ENCODE peak calls at places on chromosomes 11 and 22, in four cellular contexts. One of them, this sample, is unnamed.

GRCh38 chr11:64823568-64824119 is 13.3 kb upstream of the MEN1 start:
- DNase-seq in fibroblast of lung: no peak
- DNase-seq in kidney: no peak
- DNase-seq in osteoblast: peak; percentile 50
- DNase-seq in this sample: no peak

GRCh38 chr11:31803813-31804438 is 7.2 kb downstream of the PAX6 start:
- DNase-seq in fibroblast of lung: peak; percentile 46
- DNase-seq in kidney: no peak
- DNase-seq in osteoblast: peak; percentile 89
- DNase-seq in this sample: no peak

GRCh38 chr22:41939981-41940852 is 6.7 kb downstream of the CENPM start:
- DNase-seq in fibroblast of lung: no peak
- DNase-seq in kidney: peak; percentile 86
- DNase-seq in osteoblast: no peak
- DNase-seq in this sample: no peak

GRCh38 chr22:17777005-17777716 is 2.9 kb upstream of the BID start:
- DNase-seq in fibroblast of lung: no peak
- DNase-seq in kidney: peak; percentile 74
- DNase-seq in osteoblast: peak; percentile 91
- DNase-seq in this sample: no peak

GRCh38 chr11:46484101-46484500 is 92.5 kb upstream of the CHRM4 start:
- DNase-seq in fibroblast of lung: no peak
- DNase-seq in kidney: no peak
- DNase-seq in osteoblast: no peak
- DNase-seq in this sample: no peak

GRCh38 chr11:61918251-61919112 is 1.1 kb upstream of the RAB3IL1 start:
- DNase-seq in fibroblast of lung: no peak
- DNase-seq in kidney: peak; percentile 80
- DNase-seq in osteoblast: peak; percentile 86
- DNase-seq in this sample: no peak

GRCh38 chr22:38706101-38706884 is 549 bp downstream of the GTPBP1 start:
- DNase-seq in fibroblast of lung: peak; percentile 14
- DNase-seq in kidney: peak; percentile 91
- DNase-seq in osteoblast: peak; percentile 89
- DNase-seq in this sample: peak; percentile 29

GRCh38 chr11:65287601-65288000 is 25.8 kb downstream of the POLA2 start:
- DNase-seq in fibroblast of lung: no peak
- DNase-seq in kidney: no peak
- DNase-seq in osteoblast: no peak
- DNase-seq in this sample: no peak

GRCh38 chr11:30143098-30143705 is 87.6 kb upstream of the FSHB start:
- DNase-seq in fibroblast of lung: peak; percentile 4
- DNase-seq in kidney: no peak
- DNase-seq in osteoblast: no peak
- DNase-seq in this sample: peak; percentile 13

GRCh38 chr11:45252134-45252856 is 33.8 kb downstream of the SYT13 start:
- DNase-seq in fibroblast of lung: peak; percentile 32
- DNase-seq in kidney: no peak
- DNase-seq in osteoblast: peak; percentile 90
- DNase-seq in this sample: peak; percentile 83

GRCh38 chr11:126282361-126282741 is 542 bp upstream of the TIRAP start:
- DNase-seq in fibroblast of lung: peak; percentile 48
- DNase-seq in kidney: no peak
- DNase-seq in osteoblast: peak; percentile 90
- DNase-seq in this sample: peak; percentile 51

GRCh38 chr11:123797065-123797940 is 8.8 kb downstream of the OR6M1 start:
- DNase-seq in fibroblast of lung: no peak
- DNase-seq in kidney: no peak
- DNase-seq in osteoblast: no peak
- DNase-seq in this sample: peak; percentile 81

GRCh38 chr11:116641561-116642045 is 131.2 kb downstream of the BUD13 start:
- DNase-seq in fibroblast of lung: peak; percentile 6
- DNase-seq in kidney: peak; percentile 75
- DNase-seq in osteoblast: no peak
- DNase-seq in this sample: peak; percentile 81

GRCh38 chr11:38461751-38462150 is 1863.7 kb upstream of the RAG2 start:
- DNase-seq in fibroblast of lung: no peak
- DNase-seq in kidney: no peak
- DNase-seq in osteoblast: no peak
- DNase-seq in this sample: peak; percentile 50

GRCh38 chr11:29518389-29519174 is 498.2 kb downstream of the KCNA4 start:
- DNase-seq in fibroblast of lung: no peak
- DNase-seq in kidney: no peak
- DNase-seq in osteoblast: no peak
- DNase-seq in this sample: peak; percentile 22

GRCh38 chr11:124622531-124623451 is at the start of gene TBRG1:
- DNase-seq in fibroblast of lung: peak; percentile 94
- DNase-seq in kidney: peak; percentile 95
- DNase-seq in osteoblast: peak; percentile 90
- DNase-seq in this sample: peak; percentile 93

GRCh38 chr11:35250631-35251030 is 111.7 kb downstream of the CD44 start:
- DNase-seq in fibroblast of lung: no peak
- DNase-seq in kidney: no peak
- DNase-seq in osteoblast: no peak
- DNase-seq in this sample: no peak

DNA sequence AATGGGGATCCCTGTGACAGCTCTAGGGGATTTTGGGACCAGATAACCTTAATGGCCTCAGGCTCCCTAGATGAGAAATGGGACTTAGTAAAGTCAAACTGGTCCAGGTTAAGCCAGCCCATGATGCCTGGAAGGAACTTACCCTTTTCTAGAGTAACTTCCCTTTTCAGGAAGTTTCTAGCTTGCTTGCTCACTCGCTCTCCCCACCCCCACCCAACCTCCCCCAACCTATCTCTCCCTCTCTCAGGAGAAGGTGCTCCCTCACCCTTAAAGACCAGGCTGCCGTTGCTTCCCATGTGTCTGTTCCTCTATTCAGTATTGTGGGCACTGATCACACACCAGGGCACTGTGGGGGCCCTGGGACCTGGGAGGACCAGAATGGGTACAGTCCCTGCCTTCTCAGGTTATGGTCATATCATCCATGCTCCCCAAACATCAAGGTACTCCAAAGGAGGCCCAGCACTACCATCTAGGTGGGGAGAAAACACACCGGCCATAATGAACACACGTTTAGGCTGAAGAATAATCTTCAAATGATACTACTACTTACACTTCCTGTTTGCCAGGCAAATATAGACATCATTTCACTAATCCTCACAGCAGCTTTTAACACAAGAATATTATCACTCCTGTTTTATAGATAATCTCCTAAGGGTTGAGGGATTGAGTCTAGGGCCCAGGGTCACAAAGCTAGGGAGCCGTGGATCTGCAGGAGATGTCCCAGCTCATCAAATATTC is 18.2 kb downstream of the KCNQ1OT1 start:
- DNase-seq in fibroblast of lung: no peak
- DNase-seq in kidney: no peak
- DNase-seq in osteoblast: peak; percentile 25
- DNase-seq in this sample: peak; percentile 2
- H3K27ac ChIP-seq in fibroblast of lung: no peak overlapping the region
- H3K27ac ChIP-seq in kidney: no peak overlapping the region
- H3K27ac ChIP-seq in osteoblast: no peak overlapping the region
- H3K27ac ChIP-seq in this sample: no peak overlapping the region

GRCh38 chr22:26952654-26953379 is 295.4 kb downstream of the MIAT start:
- DNase-seq in fibroblast of lung: no peak
- DNase-seq in kidney: no peak
- DNase-seq in osteoblast: no peak
- DNase-seq in this sample: no peak
- H3K27ac ChIP-seq in fibroblast of lung: no peak overlapping the region
- H3K27ac ChIP-seq in kidney: no peak overlapping the region
- H3K27ac ChIP-seq in osteoblast: no peak overlapping the region
- H3K27ac ChIP-seq in this sample: no peak overlapping the region

DNA sequence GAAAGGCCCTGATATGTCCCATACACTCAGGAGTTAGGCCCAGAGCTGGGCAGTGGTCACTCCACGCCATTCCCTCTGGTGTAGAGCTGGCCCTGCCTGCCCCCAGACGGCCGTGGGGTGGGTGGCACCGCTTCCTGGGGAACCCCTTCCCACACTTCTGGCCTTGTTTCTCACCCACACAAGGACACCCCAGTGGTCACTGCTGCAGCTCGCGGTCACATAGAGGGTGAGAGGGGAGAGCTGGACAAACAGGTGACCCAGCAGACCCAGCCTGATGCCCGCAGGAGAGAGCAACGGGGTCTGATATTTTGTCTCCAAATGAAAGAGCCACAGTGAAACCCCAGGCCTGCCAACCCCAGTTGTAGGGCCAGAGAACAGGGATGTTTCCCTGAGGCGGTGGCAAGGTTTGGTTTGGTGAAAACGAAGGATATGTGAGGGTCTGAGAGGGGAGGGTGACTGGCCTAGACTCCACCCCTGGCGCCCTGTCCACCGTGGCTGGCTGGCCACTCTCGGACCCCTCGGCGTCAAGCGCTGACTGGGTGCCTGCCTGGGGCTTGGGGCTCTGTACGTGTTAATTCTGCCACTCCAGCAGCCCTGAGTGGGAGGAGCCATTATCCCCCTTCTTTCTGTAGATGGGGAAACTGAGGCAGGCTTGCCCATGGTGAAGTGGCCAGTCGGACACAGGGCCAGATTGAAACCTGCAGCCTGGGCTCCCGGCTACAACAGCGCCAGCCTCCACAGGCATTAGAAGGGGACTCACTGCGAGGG is 71.0 kb upstream of the PPARA start:
- DNase-seq in fibroblast of lung: peak; percentile 46
- DNase-seq in kidney: peak; percentile 74
- DNase-seq in osteoblast: peak; percentile 89
- DNase-seq in this sample: no peak
- H3K27ac ChIP-seq in fibroblast of lung: peak overlapping the region; percentile 97
- H3K27ac ChIP-seq in kidney: peak overlapping the region; percentile 95
- H3K27ac ChIP-seq in osteoblast: peak overlapping the region; percentile 96
- H3K27ac ChIP-seq in this sample: no peak overlapping the region

DNA sequence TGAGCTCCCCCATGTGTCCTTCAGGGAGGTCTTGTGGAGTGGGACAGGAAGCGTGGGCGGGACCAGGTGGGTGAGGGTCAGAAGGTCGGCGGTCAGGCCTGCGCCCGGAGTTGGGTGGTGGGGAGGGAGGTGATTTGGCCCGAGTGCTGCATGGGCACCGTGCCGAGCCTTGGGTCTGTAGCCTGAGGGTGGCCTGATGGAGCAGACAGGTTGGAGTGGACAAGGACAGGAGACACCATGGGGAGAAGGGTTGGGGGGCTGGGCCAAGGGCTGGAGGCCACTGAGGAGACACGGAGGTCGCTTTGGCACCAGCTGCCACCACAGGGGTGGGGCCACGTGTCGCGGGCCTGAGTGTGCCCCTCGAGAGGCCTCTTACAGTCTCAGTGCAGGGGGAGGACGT is 53.1 kb downstream of the AP2A2 start:
- DNase-seq in fibroblast of lung: no peak
- DNase-seq in kidney: no peak
- DNase-seq in osteoblast: peak; percentile 62
- DNase-seq in this sample: no peak
- H3K27ac ChIP-seq in fibroblast of lung: no peak overlapping the region
- H3K27ac ChIP-seq in kidney: peak overlapping the region; percentile 22
- H3K27ac ChIP-seq in osteoblast: no peak overlapping the region
- H3K27ac ChIP-seq in this sample: no peak overlapping the region

GRCh38 chr11:130476922-130477491 is 28.6 kb downstream of the ADAMTS15 start:
- DNase-seq in fibroblast of lung: no peak
- DNase-seq in kidney: no peak
- DNase-seq in osteoblast: peak; percentile 74
- DNase-seq in this sample: no peak
- H3K27ac ChIP-seq in fibroblast of lung: peak overlapping the region; percentile 83
- H3K27ac ChIP-seq in kidney: peak overlapping the region; percentile 53
- H3K27ac ChIP-seq in osteoblast: peak overlapping the region; percentile 83
- H3K27ac ChIP-seq in this sample: no peak overlapping the region

DNA sequence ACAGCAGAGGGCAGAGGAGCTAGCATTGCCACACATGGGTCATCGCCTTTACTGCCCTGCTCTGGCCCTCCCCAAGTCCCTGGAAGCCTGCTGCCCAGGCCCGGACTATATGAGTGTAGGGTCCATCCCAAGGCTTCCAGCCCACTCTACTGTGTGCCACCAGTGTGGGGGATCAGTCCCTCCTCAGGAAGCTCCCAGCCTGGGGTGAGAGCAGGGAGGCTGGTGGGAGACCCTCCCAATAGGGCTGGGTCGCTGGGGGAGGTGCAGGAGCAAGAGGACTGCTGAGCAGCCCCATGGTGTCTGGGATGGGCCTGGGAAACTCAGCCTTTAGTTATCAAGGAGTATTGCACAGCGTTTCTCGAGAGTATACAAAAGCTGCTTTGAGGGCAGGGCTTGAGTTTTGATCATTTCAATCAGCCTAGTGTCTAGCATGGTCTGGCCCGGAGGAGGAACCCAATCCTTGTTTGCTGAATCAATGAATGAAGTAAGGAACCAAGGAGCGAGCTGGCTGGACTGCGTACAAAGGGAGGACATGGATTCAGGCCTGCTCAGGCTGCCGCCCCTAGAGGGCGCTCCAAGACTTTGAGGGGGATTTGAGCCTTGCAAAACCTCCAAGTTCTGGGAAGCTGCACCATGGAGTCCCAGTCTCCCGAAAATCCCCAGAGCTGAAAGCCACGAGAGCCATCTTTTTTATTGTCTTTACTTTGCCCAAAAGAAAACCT is 89.0 kb upstream of the PARVA start:
- DNase-seq in fibroblast of lung: peak; percentile 92
- DNase-seq in kidney: peak; percentile 92
- DNase-seq in osteoblast: peak; percentile 96
- DNase-seq in this sample: peak; percentile 85
- H3K27ac ChIP-seq in fibroblast of lung: peak overlapping the region; percentile 92
- H3K27ac ChIP-seq in kidney: no peak overlapping the region
- H3K27ac ChIP-seq in osteoblast: peak overlapping the region; percentile 98
- H3K27ac ChIP-seq in this sample: no peak overlapping the region

GRCh38 chr11:118241191-118242098 is 10.7 kb downstream of the MPZL3 start:
- DNase-seq in fibroblast of lung: peak; percentile 57
- DNase-seq in kidney: no peak
- DNase-seq in osteoblast: no peak
- DNase-seq in this sample: no peak

GRCh38 chr11:118239509-118239908 is 12.7 kb downstream of the MPZL3 start:
- DNase-seq in fibroblast of lung: no peak
- DNase-seq in kidney: no peak
- DNase-seq in osteoblast: no peak
- DNase-seq in this sample: no peak

GRCh38 chr11:118238947-118239346 is 13.2 kb downstream of the MPZL3 start:
- DNase-seq in fibroblast of lung: no peak
- DNase-seq in kidney: no peak
- DNase-seq in osteoblast: no peak
- DNase-seq in this sample: no peak

GRCh38 chr11:118236170-118236569 is 11.4 kb upstream of the JAML start:
- DNase-seq in fibroblast of lung: no peak
- DNase-seq in kidney: no peak
- DNase-seq in osteoblast: no peak
- DNase-seq in this sample: no peak

GRCh38 chr11:118238397-118238796 is 13.6 kb upstream of the JAML start:
- DNase-seq in fibroblast of lung: no peak
- DNase-seq in kidney: no peak
- DNase-seq in osteoblast: no peak
- DNase-seq in this sample: no peak
- H3K27ac ChIP-seq in fibroblast of lung: no peak overlapping the region
- H3K27ac ChIP-seq in kidney: no peak overlapping the region
- H3K27ac ChIP-seq in osteoblast: no peak overlapping the region
- H3K27ac ChIP-seq in this sample: no peak overlapping the region